ENCODE peak calls at places on chromosomes 1 and 21, in eight cellular contexts. W is astrocyte of the cerebellum, U is uterus, B is GM06990, A is endothelial cell, Q is foreskin keratinocyte, J is psoas muscle, G is osteocyte. D is an unnamed sample.

GRCh38 chr1:207811920-207812720 is 60.3 kb downstream of the CD46 start:
- DNase-seq in J (peak), B (no peak), G (peak), Q (no peak), U (no peak), W (no peak), A (peak), D (no peak)

GRCh38 chr1:94025383-94026340 is 95.3 kb downstream of the ABCA4 start:
- DNase-seq in A (peak), B (no peak), W (peak), J (no peak), Q (no peak), U (peak), G (no peak), D (no peak)

GRCh38 chr1:151176514-151177045 is 799 bp upstream of the TMOD4 start:
- DNase-seq in G (no peak), Q (no peak), B (no peak), A (no peak), J (no peak), U (no peak), W (no peak), D (no peak)

GRCh38 chr1:226019550-226019949 is 20.4 kb upstream of the SDE2 start:
- DNase-seq in W (no peak), B (no peak), J (no peak), G (no peak), Q (no peak), A (no peak), U (no peak), D (no peak)

GRCh38 chr1:115300087-115300856 is 37.8 kb downstream of the NGF start:
- DNase-seq in G (no peak), Q (peak), A (no peak), W (no peak), J (no peak), B (no peak), U (no peak), D (no peak)

GRCh38 chr1:40477680-40478057 is 579 bp downstream of the ZFP69 start:
- DNase-seq in U (peak), B (no peak), G (no peak), A (no peak), Q (no peak), W (no peak), J (no peak), D (no peak)

GRCh38 chr1:32981003-32981909 is 16.6 kb upstream of the RNF19B start:
- DNase-seq in U (peak), B (peak), J (no peak), G (no peak), Q (peak), A (peak), W (peak), D (no peak)

GRCh38 chr1:51297401-51298321 is 32.7 kb downstream of the TTC39A start:
- DNase-seq in W (no peak), Q (no peak), A (no peak), U (no peak), J (no peak), B (no peak), G (no peak), D (no peak)

GRCh38 chr1:25733271-25733670 is 66.7 kb upstream of the SELENON start:
- DNase-seq in W (no peak), G (no peak), A (no peak), J (no peak), B (no peak), Q (no peak), U (no peak), D (no peak)

GRCh38 chr21:44391345-44392091 is 38.1 kb downstream of the TRPM2 start:
- DNase-seq in Q (no peak), B (no peak), G (peak), A (no peak), J (peak), W (no peak), U (no peak), D (no peak)

GRCh38 chr21:14773777-14774345 is 227.7 kb upstream of the SAMSN1 start:
- DNase-seq in Q (no peak), A (peak), U (peak), J (peak), G (no peak), B (no peak), W (no peak), D (no peak)

GRCh38 chr21:34807881-34808568 is 139.2 kb downstream of the CLIC6 start:
- DNase-seq in G (no peak), A (no peak), B (peak), U (peak), J (peak), Q (peak), W (peak), D (peak)

GRCh38 chr1:92975551-92976232 is 14.4 kb upstream of the DIPK1A start:
- DNase-seq in Q (no peak), B (peak), W (no peak), J (no peak), G (no peak), U (no peak), A (no peak), D (no peak)

GRCh38 chr21:22421416-22422190 is 1423.4 kb downstream of the NCAM2 start:
- DNase-seq in B (no peak), G (no peak), J (no peak), Q (no peak), W (no peak), A (no peak), U (no peak), D (no peak)

GRCh38 chr1:224615861-224616760 is at the start of gene CNIH3:
- DNase-seq in J (peak), B (no peak), A (peak), W (peak), Q (no peak), G (no peak), U (no peak), D (no peak)

GRCh38 chr1:920506-920905 is 3.2 kb upstream of the SAMD11 start:
- DNase-seq in U (no peak), A (no peak), B (no peak), J (no peak), Q (no peak), W (no peak), G (no peak), D (no peak)

GRCh38 chr1:240847330-240847729 is 235.4 kb upstream of the GREM2 start:
- DNase-seq in G (no peak), W (no peak), A (no peak), J (no peak), Q (no peak), U (no peak), B (no peak), D (no peak)

GRCh38 chr1:234928642-234929041 is 200.0 kb downstream of the TOMM20 start:
- DNase-seq in G (no peak), Q (no peak), B (no peak), W (no peak), A (no peak), J (no peak), U (no peak), D (no peak)

GRCh38 chr1:65994223-65994622 is 201.5 kb downstream of the PDE4B start:
- DNase-seq in J (no peak), A (no peak), G (no peak), B (no peak), W (no peak), U (no peak), Q (no peak), D (no peak)

GRCh38 chr21:37659874-37660273 is 256.4 kb downstream of the KCNJ6 start:
- DNase-seq in Q (no peak), B (no peak), U (no peak), W (no peak), A (no peak), G (no peak), J (no peak), D (no peak)

GRCh38 chr1:12810691-12811408 is 19.7 kb downstream of the PRAMEF1 start:
- DNase-seq in J (no peak), U (no peak), A (no peak), Q (no peak), B (no peak), W (no peak), G (no peak), D (no peak)

GRCh38 chr1:193462629-193463320 is 276.4 kb upstream of the B3GALT2 start:
- DNase-seq in B (no peak), U (no peak), W (peak), Q (peak), G (no peak), A (no peak), J (no peak), D (no peak)

GRCh38 chr1:167518331-167518700 is at the start of gene CD247:
- DNase-seq in J (no peak), B (no peak), Q (no peak), U (no peak), G (peak), A (no peak), W (no peak), D (no peak)

GRCh38 chr1:97277891-97278662 is 556.5 kb downstream of the PTBP2 start:
- DNase-seq in Q (peak), A (no peak), J (no peak), W (no peak), U (no peak), B (no peak), G (no peak), D (peak)

GRCh38 chr1:227140376-227140775 is 177.9 kb downstream of the CDC42BPA start:
- DNase-seq in U (no peak), G (no peak), J (no peak), Q (no peak), A (no peak), W (no peak), B (no peak), D (no peak)

GRCh38 chr1:204359474-204360255 is at the start of gene PLEKHA6:
- DNase-seq in Q (no peak), J (peak), U (no peak), B (no peak), G (no peak), W (no peak), A (no peak), D (peak)

GRCh38 chr1:240831191-240831631 is 219.3 kb upstream of the GREM2 start:
- DNase-seq in B (no peak), Q (peak), G (no peak), J (no peak), A (no peak), U (no peak), W (no peak), D (peak)

GRCh38 chr1:15220825-15221431 is 26.1 kb upstream of the FHAD1 start:
- DNase-seq in U (no peak), B (no peak), W (no peak), G (no peak), Q (no peak), J (no peak), A (no peak), D (no peak)

GRCh38 chr1:65440915-65441314 is 20.4 kb downstream of the LEPR start:
- DNase-seq in Q (no peak), U (no peak), J (no peak), W (no peak), G (no peak), B (no peak), A (no peak), D (no peak)

GRCh38 chr1:168733241-168733640 is 4.2 kb upstream of the DPT start:
- DNase-seq in B (no peak), G (no peak), J (no peak), Q (no peak), W (no peak), U (no peak), A (no peak), D (no peak)

GRCh38 chr1:114956570-114956969 is 73.1 kb upstream of the TSHB start:
- DNase-seq in W (no peak), Q (no peak), J (no peak), A (peak), U (no peak), B (no peak), G (no peak), D (no peak)

GRCh38 chr1:23263380-23263887 is 46.1 kb upstream of the HTR1D start:
- DNase-seq in J (no peak), B (no peak), W (no peak), G (peak), U (no peak), Q (no peak), A (no peak), D (no peak)

GRCh38 chr1:17618558-17619247 is 79.2 kb downstream of the ARHGEF10L start:
- DNase-seq in W (no peak), G (no peak), Q (no peak), J (no peak), B (no peak), A (no peak), U (no peak), D (no peak)

GRCh38 chr1:231161711-231162299 is at the start of gene TRIM67:
- DNase-seq in B (peak), W (no peak), Q (no peak), J (no peak), A (peak), U (no peak), G (no peak), D (no peak)

GRCh38 chr1:37764888-37765441 is at the start of gene EPHA10:
- DNase-seq in G (no peak), Q (no peak), W (no peak), U (no peak), B (no peak), J (no peak), A (peak), D (no peak)

GRCh38 chr1:29454616-29455380 is 218.5 kb downstream of the PTPRU start:
- DNase-seq in U (no peak), Q (no peak), G (no peak), J (no peak), W (no peak), B (no peak), A (no peak), D (no peak)
- TF ChIP-seq CTCF in U (no peak), Q (no peak), G (no peak), J (no peak), W (no peak), B (peak), A (no peak), D (no peak)

GRCh38 chr1:70745199-70745598 is 302.4 kb downstream of the PTGER3 start:
- DNase-seq in A (peak), W (no peak), G (no peak), B (no peak), U (no peak), Q (no peak), J (no peak), D (no peak)
- TF ChIP-seq CTCF in A (peak), W (no peak), G (peak), B (peak), U (no peak), Q (peak), J (no peak), D (peak)

GRCh38 chr1:27077968-27078367 is 65.3 kb upstream of the TENT5B start:
- DNase-seq in Q (no peak), A (no peak), U (no peak), G (no peak), B (no peak), J (no peak), W (no peak), D (no peak)
- TF ChIP-seq CTCF in Q (no peak), A (no peak), U (no peak), G (no peak), B (no peak), J (no peak), W (no peak), D (no peak)

GRCh38 chr1:246565751-246566127 is 322 bp downstream of the TFB2M start:
- DNase-seq in W (no peak), B (no peak), J (no peak), U (no peak), Q (no peak), A (no peak), G (no peak), D (no peak)

GRCh38 chr1:246566808-246567154 is 525 bp downstream of the CNST start:
- DNase-seq in W (no peak), J (no peak), U (no peak), G (no peak), Q (no peak), A (no peak), B (no peak), D (no peak)

GRCh38 chr1:246567258-246568235 is 1.3 kb downstream of the CNST start:
- DNase-seq in U (no peak), G (no peak), J (no peak), Q (no peak), W (peak), B (no peak), A (no peak), D (peak)

GRCh38 chr1:246566128-246566807 is at the start of the genes CNST and TFB2M:
- DNase-seq in J (peak), G (peak), W (peak), U (peak), B (peak), A (peak), Q (peak), D (peak)

DNA sequence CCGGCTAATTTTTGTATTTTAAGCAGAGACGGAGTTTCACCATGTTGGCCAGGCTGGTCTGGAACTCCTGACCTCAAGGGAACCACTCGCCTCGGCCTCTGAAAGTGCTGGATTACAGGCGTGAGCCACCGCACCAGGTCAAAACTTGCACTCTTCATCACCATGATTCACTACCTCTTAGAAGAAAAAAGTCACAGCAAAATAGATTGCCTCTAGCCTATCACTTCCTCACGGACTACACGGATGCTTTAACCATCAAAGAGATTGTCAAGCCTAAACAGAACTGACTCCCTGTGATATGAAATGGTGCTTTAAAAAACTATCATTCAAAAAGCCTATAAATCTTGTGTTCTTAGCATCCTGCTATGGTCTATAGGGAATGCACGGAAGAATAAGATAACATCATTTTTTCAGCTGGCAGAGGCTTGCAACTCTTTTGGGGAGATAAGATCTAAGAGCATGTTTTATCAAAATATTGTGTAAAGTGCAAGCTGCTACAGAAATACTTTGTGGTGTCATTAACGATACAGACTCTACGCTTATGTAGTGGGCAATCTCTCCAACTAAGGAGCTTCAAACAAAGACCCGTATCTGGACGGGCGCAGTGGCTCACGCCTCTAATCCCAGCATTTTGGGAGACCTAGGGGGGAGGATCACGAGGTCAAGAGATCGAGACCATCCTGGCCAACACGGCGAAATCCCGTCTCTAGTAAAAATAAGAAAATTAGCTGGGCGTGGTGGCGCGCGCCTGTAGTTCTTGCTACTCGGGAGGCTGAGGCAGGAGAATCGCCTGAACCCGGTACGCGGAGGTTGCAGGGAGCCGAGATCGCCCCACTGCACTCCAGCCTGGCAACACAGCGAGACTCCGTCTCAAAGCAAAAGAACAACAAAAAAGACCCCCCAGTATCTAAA is 966 bp downstream of the TFB2M start:
- DNase-seq in U (no peak), G (no peak), Q (no peak), B (no peak), J (no peak), W (no peak), A (peak), D (no peak)
- TF ChIP-seq CTCF in U (no peak), G (no peak), Q (no peak), B (no peak), J (no peak), W (no peak), A (no peak), D (no peak)

GRCh38 chr1:3245344-3245743 is 176.3 kb downstream of the PRDM16 start:
- DNase-seq in Q (no peak), J (no peak), A (no peak), G (no peak), B (no peak), U (no peak), W (no peak), D (no peak)

GRCh38 chr1:3245768-3246167 is 176.8 kb downstream of the PRDM16 start:
- DNase-seq in G (no peak), U (no peak), B (no peak), A (no peak), W (no peak), Q (no peak), J (no peak), D (no peak)

GRCh38 chr1:3247521-3248031 is 178.6 kb downstream of the PRDM16 start:
- DNase-seq in J (no peak), A (peak), B (no peak), Q (peak), G (no peak), W (no peak), U (no peak), D (no peak)

GRCh38 chr1:3244539-3245315 is 175.7 kb downstream of the PRDM16 start:
- DNase-seq in G (no peak), Q (no peak), U (no peak), B (no peak), W (no peak), J (no peak), A (no peak), D (no peak)

DNA sequence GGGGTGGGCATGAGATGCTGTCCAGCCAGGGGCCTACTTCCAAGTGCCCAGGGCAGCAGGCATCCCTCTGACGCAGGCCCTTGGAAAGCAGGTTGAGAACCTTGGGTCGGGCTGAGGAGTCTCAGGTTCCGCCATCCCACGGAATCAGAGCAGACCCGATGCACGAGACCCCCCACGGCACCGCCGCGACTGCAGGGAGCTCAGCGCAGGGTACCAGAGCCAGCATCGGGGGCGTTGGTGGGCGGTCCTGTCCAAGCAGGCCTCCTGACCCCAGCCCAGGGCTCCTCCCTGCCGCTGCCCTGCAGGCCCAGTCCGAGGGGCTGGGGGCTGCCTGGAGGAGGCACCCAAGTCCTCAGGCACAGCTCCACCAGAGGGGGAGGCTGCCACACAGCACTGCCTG is 177.2 kb downstream of the PRDM16 start:
- DNase-seq in B (no peak), G (no peak), Q (no peak), U (no peak), W (no peak), A (no peak), J (no peak), D (no peak)
- TF ChIP-seq CTCF in B (no peak), G (no peak), Q (no peak), U (no peak), W (no peak), A (no peak), J (no peak), D (no peak)

GRCh38 chr21:26769613-26770188 is 75.5 kb downstream of the ADAMTS1 start:
- DNase-seq in B (no peak), W (peak), J (no peak), G (no peak), A (peak), Q (no peak), U (peak), D (peak)
- TF ChIP-seq CTCF in B (no peak), W (peak), J (peak), G (peak), A (peak), Q (peak), U (peak), D (peak)

D was measured in AG09319.